ENCODE peak calls at places on chromosomes 16 and 17, in nine cellular contexts. One of them, this sample, is unnamed.

GRCh38 chr16:29114476-29115012 is 129.7 kb downstream of the LAT start:
- DNase-seq in psoas muscle: no peak
- DNase-seq in prostate gland: no peak
- DNase-seq in epithelial cell of esophagus: no peak
- DNase-seq in GM12865: no peak
- DNase-seq in uterus: no peak
- DNase-seq in Caco-2: peak
- DNase-seq in astrocyte: no peak
- DNase-seq in fibroblast of pulmonary artery: no peak
- DNase-seq in this sample: no peak

GRCh38 chr17:31448467-31449077 is 57.1 kb downstream of the RAB11FIP4 start:
- DNase-seq in uterus: no peak
- DNase-seq in prostate gland: no peak
- DNase-seq in epithelial cell of esophagus: no peak
- DNase-seq in fibroblast of pulmonary artery: peak
- DNase-seq in GM12865: no peak
- DNase-seq in astrocyte: peak
- DNase-seq in Caco-2: no peak
- DNase-seq in psoas muscle: no peak
- DNase-seq in this sample: no peak

GRCh38 chr17:19558946-19559345 is 25.3 kb downstream of the SLC47A1 start:
- DNase-seq in fibroblast of pulmonary artery: peak
- DNase-seq in astrocyte: no peak
- DNase-seq in psoas muscle: no peak
- DNase-seq in uterus: no peak
- DNase-seq in prostate gland: no peak
- DNase-seq in Caco-2: no peak
- DNase-seq in GM12865: no peak
- DNase-seq in epithelial cell of esophagus: peak
- DNase-seq in this sample: no peak

GRCh38 chr16:69286941-69287713 is 24.0 kb upstream of the VPS4A start:
- DNase-seq in fibroblast of pulmonary artery: peak
- DNase-seq in epithelial cell of esophagus: peak
- DNase-seq in GM12865: peak
- DNase-seq in prostate gland: peak
- DNase-seq in uterus: peak
- DNase-seq in psoas muscle: peak
- DNase-seq in Caco-2: peak
- DNase-seq in astrocyte: peak
- DNase-seq in this sample: no peak

GRCh38 chr16:67924140-67924906 is 7.3 kb downstream of the CTRL start:
- DNase-seq in fibroblast of pulmonary artery: no peak
- DNase-seq in Caco-2: no peak
- DNase-seq in astrocyte: no peak
- DNase-seq in epithelial cell of esophagus: no peak
- DNase-seq in prostate gland: no peak
- DNase-seq in GM12865: no peak
- DNase-seq in psoas muscle: no peak
- DNase-seq in uterus: no peak
- DNase-seq in this sample: no peak

GRCh38 chr16:82884320-82884898 is 257.6 kb downstream of the CDH13 start:
- DNase-seq in astrocyte: no peak
- DNase-seq in uterus: no peak
- DNase-seq in epithelial cell of esophagus: no peak
- DNase-seq in prostate gland: no peak
- DNase-seq in psoas muscle: no peak
- DNase-seq in fibroblast of pulmonary artery: no peak
- DNase-seq in Caco-2: no peak
- DNase-seq in GM12865: no peak
- DNase-seq in this sample: no peak

GRCh38 chr17:40371261-40371929 is 6.9 kb upstream of the GJD3 start:
- DNase-seq in GM12865: peak
- DNase-seq in psoas muscle: no peak
- DNase-seq in astrocyte: no peak
- DNase-seq in epithelial cell of esophagus: no peak
- DNase-seq in uterus: no peak
- DNase-seq in prostate gland: no peak
- DNase-seq in Caco-2: no peak
- DNase-seq in fibroblast of pulmonary artery: no peak
- DNase-seq in this sample: no peak

GRCh38 chr17:72192409-72193192 is 71.8 kb downstream of the SOX9 start:
- DNase-seq in Caco-2: no peak
- DNase-seq in fibroblast of pulmonary artery: peak
- DNase-seq in prostate gland: no peak
- DNase-seq in psoas muscle: peak
- DNase-seq in astrocyte: peak
- DNase-seq in uterus: no peak
- DNase-seq in GM12865: no peak
- DNase-seq in epithelial cell of esophagus: peak
- DNase-seq in this sample: no peak

GRCh38 chr17:54971147-54971546 is 2.6 kb downstream of the STXBP4 start:
- DNase-seq in uterus: no peak
- DNase-seq in Caco-2: no peak
- DNase-seq in epithelial cell of esophagus: no peak
- DNase-seq in prostate gland: no peak
- DNase-seq in fibroblast of pulmonary artery: no peak
- DNase-seq in astrocyte: no peak
- DNase-seq in GM12865: no peak
- DNase-seq in psoas muscle: no peak
- DNase-seq in this sample: no peak

GRCh38 chr16:89446136-89446974 is 44.0 kb downstream of the ANKRD11 start:
- DNase-seq in uterus: no peak
- DNase-seq in Caco-2: no peak
- DNase-seq in epithelial cell of esophagus: no peak
- DNase-seq in psoas muscle: no peak
- DNase-seq in prostate gland: no peak
- DNase-seq in astrocyte: no peak
- DNase-seq in fibroblast of pulmonary artery: no peak
- DNase-seq in GM12865: no peak
- DNase-seq in this sample: no peak

GRCh38 chr17:76793775-76794174 is 55.9 kb downstream of the MFSD11 start:
- DNase-seq in astrocyte: peak
- DNase-seq in uterus: no peak
- DNase-seq in epithelial cell of esophagus: peak
- DNase-seq in GM12865: peak
- DNase-seq in prostate gland: no peak
- DNase-seq in Caco-2: peak
- DNase-seq in psoas muscle: no peak
- DNase-seq in fibroblast of pulmonary artery: peak
- DNase-seq in this sample: no peak

GRCh38 chr16:14308357-14308723 is 237.2 kb downstream of the MRTFB start:
- DNase-seq in psoas muscle: no peak
- DNase-seq in epithelial cell of esophagus: no peak
- DNase-seq in astrocyte: no peak
- DNase-seq in fibroblast of pulmonary artery: no peak
- DNase-seq in prostate gland: no peak
- DNase-seq in uterus: no peak
- DNase-seq in Caco-2: no peak
- DNase-seq in GM12865: peak
- DNase-seq in this sample: no peak
- H3K4me3 ChIP-seq in psoas muscle: peak
- H3K4me3 ChIP-seq in epithelial cell of esophagus: no peak
- H3K4me3 ChIP-seq in astrocyte: no peak
- H3K4me3 ChIP-seq in fibroblast of pulmonary artery: no peak
- H3K4me3 ChIP-seq in prostate gland: no peak
- H3K4me3 ChIP-seq in uterus: no peak
- H3K4me3 ChIP-seq in Caco-2: no peak
- H3K4me3 ChIP-seq in GM12865: peak
- H3K4me3 ChIP-seq in this sample: no peak

GRCh38 chr16:50550035-50550434 is 1.8 kb downstream of the NKD1 start:
- DNase-seq in fibroblast of pulmonary artery: no peak
- DNase-seq in psoas muscle: no peak
- DNase-seq in GM12865: no peak
- DNase-seq in prostate gland: no peak
- DNase-seq in astrocyte: no peak
- DNase-seq in Caco-2: no peak
- DNase-seq in uterus: peak
- DNase-seq in epithelial cell of esophagus: no peak
- DNase-seq in this sample: no peak
- H3K4me3 ChIP-seq in fibroblast of pulmonary artery: no peak
- H3K4me3 ChIP-seq in psoas muscle: peak
- H3K4me3 ChIP-seq in GM12865: no peak
- H3K4me3 ChIP-seq in prostate gland: no peak
- H3K4me3 ChIP-seq in astrocyte: no peak
- H3K4me3 ChIP-seq in Caco-2: peak
- H3K4me3 ChIP-seq in uterus: peak
- H3K4me3 ChIP-seq in epithelial cell of esophagus: no peak
- H3K4me3 ChIP-seq in this sample: peak

GRCh38 chr17:82107341-82107860 is 9.4 kb upstream of the FASN start:
- DNase-seq in uterus: peak
- DNase-seq in GM12865: no peak
- DNase-seq in epithelial cell of esophagus: peak
- DNase-seq in astrocyte: no peak
- DNase-seq in psoas muscle: peak
- DNase-seq in fibroblast of pulmonary artery: no peak
- DNase-seq in Caco-2: peak
- DNase-seq in prostate gland: no peak
- DNase-seq in this sample: no peak

GRCh38 chr17:82105417-82105881 is 7.4 kb upstream of the FASN start:
- DNase-seq in Caco-2: no peak
- DNase-seq in psoas muscle: no peak
- DNase-seq in astrocyte: no peak
- DNase-seq in prostate gland: no peak
- DNase-seq in GM12865: no peak
- DNase-seq in fibroblast of pulmonary artery: no peak
- DNase-seq in epithelial cell of esophagus: no peak
- DNase-seq in uterus: peak
- DNase-seq in this sample: no peak

GRCh38 chr17:82108038-82108998 is 10.3 kb upstream of the FASN start:
- DNase-seq in astrocyte: no peak
- DNase-seq in psoas muscle: peak
- DNase-seq in GM12865: no peak
- DNase-seq in prostate gland: no peak
- DNase-seq in uterus: peak
- DNase-seq in fibroblast of pulmonary artery: no peak
- DNase-seq in epithelial cell of esophagus: no peak
- DNase-seq in Caco-2: no peak
- DNase-seq in this sample: no peak

GRCh38 chr17:82105882-82106696 is 8.1 kb upstream of the FASN start:
- DNase-seq in prostate gland: peak
- DNase-seq in Caco-2: peak
- DNase-seq in astrocyte: no peak
- DNase-seq in fibroblast of pulmonary artery: peak
- DNase-seq in epithelial cell of esophagus: peak
- DNase-seq in GM12865: peak
- DNase-seq in uterus: peak
- DNase-seq in psoas muscle: peak
- DNase-seq in this sample: peak

DNA sequence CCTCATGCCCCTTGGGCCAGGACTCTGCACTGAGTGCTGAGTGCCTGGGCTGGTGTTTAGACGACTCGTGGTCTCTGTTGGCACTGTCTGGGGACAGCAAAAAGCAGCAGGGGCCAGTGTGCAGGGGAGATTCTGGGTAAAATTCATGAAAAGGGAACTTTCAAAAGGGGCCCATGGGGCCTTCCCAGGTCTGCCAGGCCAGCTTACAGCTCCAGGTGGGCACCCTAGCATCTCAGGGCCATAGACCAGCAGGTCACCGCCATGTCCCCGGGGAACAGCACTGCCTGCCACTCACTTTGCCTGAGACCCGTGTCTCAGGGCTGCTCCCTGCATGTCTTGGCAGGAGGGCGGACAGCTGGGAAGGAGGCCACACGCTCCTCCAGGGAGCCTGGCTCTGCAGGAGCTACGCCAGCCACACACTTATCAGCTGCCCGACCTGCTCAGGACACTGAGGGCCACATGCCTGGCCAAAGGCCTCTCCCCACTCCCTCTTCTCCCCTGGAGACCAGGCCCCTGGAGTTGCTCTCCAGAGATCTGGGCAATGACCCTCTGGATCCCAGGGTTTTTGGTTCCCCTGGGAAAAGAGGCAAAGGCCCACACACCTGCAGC is 8.8 kb upstream of the FASN start:
- DNase-seq in astrocyte: no peak
- DNase-seq in uterus: peak
- DNase-seq in Caco-2: no peak
- DNase-seq in epithelial cell of esophagus: no peak
- DNase-seq in psoas muscle: peak
- DNase-seq in GM12865: no peak
- DNase-seq in prostate gland: no peak
- DNase-seq in fibroblast of pulmonary artery: no peak
- DNase-seq in this sample: peak
- H3K4me3 ChIP-seq in astrocyte: no peak
- H3K4me3 ChIP-seq in uterus: no peak
- H3K4me3 ChIP-seq in Caco-2: no peak
- H3K4me3 ChIP-seq in epithelial cell of esophagus: no peak
- H3K4me3 ChIP-seq in psoas muscle: peak
- H3K4me3 ChIP-seq in GM12865: peak
- H3K4me3 ChIP-seq in prostate gland: no peak
- H3K4me3 ChIP-seq in fibroblast of pulmonary artery: no peak
- H3K4me3 ChIP-seq in this sample: no peak

GRCh38 chr17:44932096-44932495 is 15.5 kb downstream of the KIF18B start:
- DNase-seq in Caco-2: no peak
- DNase-seq in astrocyte: no peak
- DNase-seq in prostate gland: no peak
- DNase-seq in fibroblast of pulmonary artery: no peak
- DNase-seq in epithelial cell of esophagus: no peak
- DNase-seq in uterus: no peak
- DNase-seq in GM12865: no peak
- DNase-seq in psoas muscle: no peak
- DNase-seq in this sample: no peak

GRCh38 chr17:44934745-44935105 is 12.8 kb downstream of the KIF18B start:
- DNase-seq in psoas muscle: no peak
- DNase-seq in uterus: no peak
- DNase-seq in astrocyte: no peak
- DNase-seq in GM12865: no peak
- DNase-seq in prostate gland: no peak
- DNase-seq in epithelial cell of esophagus: no peak
- DNase-seq in fibroblast of pulmonary artery: no peak
- DNase-seq in Caco-2: no peak
- DNase-seq in this sample: no peak

GRCh38 chr17:44932526-44933097 is 15.0 kb downstream of the KIF18B start:
- DNase-seq in uterus: no peak
- DNase-seq in Caco-2: no peak
- DNase-seq in prostate gland: no peak
- DNase-seq in epithelial cell of esophagus: no peak
- DNase-seq in astrocyte: no peak
- DNase-seq in fibroblast of pulmonary artery: no peak
- DNase-seq in psoas muscle: no peak
- DNase-seq in GM12865: no peak
- DNase-seq in this sample: no peak

GRCh38 chr17:44933824-44934744 is 13.5 kb downstream of the KIF18B start:
- DNase-seq in psoas muscle: no peak
- DNase-seq in astrocyte: no peak
- DNase-seq in fibroblast of pulmonary artery: no peak
- DNase-seq in epithelial cell of esophagus: no peak
- DNase-seq in Caco-2: no peak
- DNase-seq in prostate gland: no peak
- DNase-seq in GM12865: no peak
- DNase-seq in uterus: no peak
- DNase-seq in this sample: no peak

GRCh38 chr17:44935116-44935515 is 12.5 kb downstream of the KIF18B start:
- DNase-seq in astrocyte: no peak
- DNase-seq in fibroblast of pulmonary artery: no peak
- DNase-seq in psoas muscle: no peak
- DNase-seq in uterus: no peak
- DNase-seq in GM12865: no peak
- DNase-seq in prostate gland: no peak
- DNase-seq in Caco-2: no peak
- DNase-seq in epithelial cell of esophagus: no peak
- DNase-seq in this sample: no peak
- H3K4me3 ChIP-seq in astrocyte: no peak
- H3K4me3 ChIP-seq in fibroblast of pulmonary artery: no peak
- H3K4me3 ChIP-seq in psoas muscle: no peak
- H3K4me3 ChIP-seq in uterus: no peak
- H3K4me3 ChIP-seq in GM12865: no peak
- H3K4me3 ChIP-seq in prostate gland: no peak
- H3K4me3 ChIP-seq in Caco-2: no peak
- H3K4me3 ChIP-seq in epithelial cell of esophagus: no peak
- H3K4me3 ChIP-seq in this sample: no peak

GRCh38 chr17:74466111-74466784 is at the start of gene CD300A:
- DNase-seq in GM12865: peak
- DNase-seq in uterus: no peak
- DNase-seq in psoas muscle: peak
- DNase-seq in epithelial cell of esophagus: no peak
- DNase-seq in Caco-2: no peak
- DNase-seq in prostate gland: no peak
- DNase-seq in astrocyte: no peak
- DNase-seq in fibroblast of pulmonary artery: no peak
- DNase-seq in this sample: peak
- H3K4me3 ChIP-seq in GM12865: peak
- H3K4me3 ChIP-seq in uterus: no peak
- H3K4me3 ChIP-seq in psoas muscle: peak
- H3K4me3 ChIP-seq in epithelial cell of esophagus: no peak
- H3K4me3 ChIP-seq in Caco-2: no peak
- H3K4me3 ChIP-seq in prostate gland: no peak
- H3K4me3 ChIP-seq in astrocyte: no peak
- H3K4me3 ChIP-seq in fibroblast of pulmonary artery: no peak
- H3K4me3 ChIP-seq in this sample: peak

This sample was measured in stomach.